ENCODE peak calls at places on chromosomes 7 and 10, in five cellular contexts. I, S, F, E and H are unnamed samples.
A peak's percentile ranks its signal among the peaks of the same experiment; 100 is the strongest.

GRCh38 chr10:24685958-24686540 is 37.6 kb downstream of the ARHGAP21 start:
- DNase-seq in I (no peak), S (peak; percentile 54), F (no peak), E (no peak), H (no peak)

GRCh38 chr10:88293651-88294230 is 289.4 kb downstream of the RNLS start:
- DNase-seq in I (no peak), S (no peak), F (no peak), E (no peak), H (no peak)

GRCh38 chr10:131773321-131773988 is 127.4 kb upstream of the PPP2R2D start:
- DNase-seq in I (no peak), S (no peak), F (no peak), E (no peak), H (no peak)

GRCh38 chr7:44057849-44058758 is 7.3 kb downstream of the PGAM2 start:
- DNase-seq in I (no peak), S (no peak), F (no peak), E (no peak), H (no peak)

GRCh38 chr10:86203162-86203905 is 163.3 kb downstream of the GRID1 start:
- DNase-seq in I (peak; percentile 45), S (peak; percentile 49), F (no peak), E (no peak), H (no peak)

GRCh38 chr10:94361161-94361794 is 1.5 kb downstream of the NOC3L start:
- DNase-seq in I (no peak), S (peak; percentile 70), F (no peak), E (no peak), H (no peak)

GRCh38 chr10:986137-986825 is 2.0 kb upstream of the GTPBP4 start:
- DNase-seq in I (peak; percentile 35), S (peak; percentile 68), F (no peak), E (no peak), H (no peak)

GRCh38 chr10:113854019-113854756 is at the start of the genes DCLRE1A and NHLRC2:
- DNase-seq in I (peak; percentile 38), S (peak; percentile 82), F (peak; percentile 12), E (peak; percentile 29), H (peak; percentile 34)

GRCh38 chr7:144827581-144828139 is 8.2 kb downstream of the TPK1 start:
- DNase-seq in I (no peak), S (peak; percentile 38), F (no peak), E (no peak), H (no peak)

GRCh38 chr7:157432957-157433576 is 96.3 kb downstream of the DNAJB6 start:
- DNase-seq in I (peak; percentile 65), S (peak; percentile 41), F (peak; percentile 51), E (peak; percentile 28), H (no peak)

GRCh38 chr7:4681218-4681851 is 760 bp upstream of the FOXK1 start:
- DNase-seq in I (no peak), S (no peak), F (no peak), E (no peak), H (no peak)

GRCh38 chr7:130917669-130918128 is 183.7 kb upstream of the KLF14 start:
- DNase-seq in I (no peak), S (peak; percentile 67), F (no peak), E (no peak), H (no peak)

GRCh38 chr7:11458736-11459483 is 373.1 kb downstream of the THSD7A start:
- DNase-seq in I (peak; percentile 6), S (peak; percentile 87), F (no peak), E (no peak), H (no peak)

GRCh38 chr10:1366277-1366676 is 310.1 kb downstream of the WDR37 start:
- DNase-seq in I (no peak), S (no peak), F (no peak), E (no peak), H (no peak)

GRCh38 chr10:60140681-60141632 is 234.6 kb upstream of the CCDC6 start:
- DNase-seq in I (peak; percentile 30), S (peak; percentile 59), F (no peak), E (no peak), H (no peak)